ENCODE peak calls at places on chromosomes 12 and 14, in eight cellular contexts. C is effector memory CD4-positive, alpha-beta T cell; L is endodermal cell; W is CD8-positive, alpha-beta T cell; N is SK-N-SH; G is psoas muscle; T is sigmoid colon; M is A549. P is an unnamed sample. For H3K4me1, the result is how much of the 10 kb centered on the place peaks cover.

GRCh38 chr12:65728913-65729793 is 95.1 kb upstream of the HMGA2 start:
- DNase-seq in C (no peak), L (peak), W (no peak), N (no peak), G (no peak), T (no peak), M (no peak), P (no peak)

GRCh38 chr12:81758421-81759214 is 532 bp downstream of the PPFIA2 start:
- DNase-seq in C (no peak), L (peak), W (no peak), N (peak), G (peak), T (peak), M (peak), P (peak)

GRCh38 chr14:71322660-71323250 is 415.5 kb downstream of the PCNX1 start:
- DNase-seq in C (no peak), L (no peak), W (no peak), N (peak), G (no peak), T (no peak), M (peak), P (no peak)

GRCh38 chr14:95356245-95356850 is 36.6 kb upstream of the CLMN start:
- DNase-seq in C (no peak), L (no peak), W (no peak), N (no peak), G (no peak), T (no peak), M (no peak), P (no peak)

GRCh38 chr14:70706177-70706576 is 64.5 kb downstream of the TTC9 start:
- DNase-seq in C (no peak), L (no peak), W (no peak), N (no peak), G (no peak), T (no peak), M (no peak), P (no peak)

GRCh38 chr12:45268672-45269406 is 52.9 kb downstream of the ANO6 start:
- DNase-seq in C (no peak), L (peak), W (no peak), N (peak), G (peak), T (peak), M (peak), P (peak)

GRCh38 chr12:67068204-67068731 is 200.9 kb upstream of the CAND1 start:
- DNase-seq in C (no peak), L (peak), W (peak), N (peak), G (no peak), T (no peak), M (peak), P (no peak)

GRCh38 chr14:65495196-65495595 is 82.7 kb downstream of the FUT8 start:
- DNase-seq in C (no peak), L (no peak), W (no peak), N (no peak), G (no peak), T (no peak), M (no peak), P (no peak)

GRCh38 chr12:120119395-120119973 is 2.9 kb upstream of the RAB35 start:
- DNase-seq in C (no peak), L (no peak), W (no peak), N (no peak), G (no peak), T (no peak), M (peak), P (no peak)

GRCh38 chr12:53985900-53986685 is 1.1 kb downstream of the HOXC10 start:
- DNase-seq in C (no peak), L (peak), W (no peak), N (peak), G (peak), T (no peak), M (no peak), P (no peak)

GRCh38 chr14:94180655-94181271 is 6.6 kb downstream of the PPP4R4 start:
- DNase-seq in C (no peak), L (no peak), W (no peak), N (peak), G (no peak), T (no peak), M (peak), P (no peak)

GRCh38 chr12:104055686-104056388 is 5.8 kb upstream of the GLT8D2 start:
- DNase-seq in C (no peak), L (no peak), W (no peak), N (peak), G (peak), T (peak), M (no peak), P (peak)

GRCh38 chr14:73740921-73741326 is 26.7 kb upstream of the PNMA1 start:
- DNase-seq in C (no peak), L (peak), W (no peak), N (peak), G (peak), T (peak), M (peak), P (peak)

GRCh38 chr14:35631071-35631805 is 97.3 kb downstream of the INSM2 start:
- DNase-seq in C (no peak), L (no peak), W (no peak), N (no peak), G (no peak), T (no peak), M (no peak), P (no peak)

GRCh38 chr14:22471545-22472121 is 117.4 kb downstream of the DAD1 start:
- DNase-seq in C (no peak), L (peak), W (no peak), N (peak), G (no peak), T (no peak), M (peak), P (peak)

GRCh38 chr12:64685076-64685475 is 74.1 kb downstream of the GNS start:
- DNase-seq in C (no peak), L (no peak), W (no peak), N (no peak), G (no peak), T (no peak), M (no peak), P (no peak)

GRCh38 chr14:77023001-77023996 is 5.2 kb downstream of the IRF2BPL start:
- DNase-seq in C (no peak), L (peak), W (no peak), N (peak), G (no peak), T (peak), M (peak), P (peak)

GRCh38 chr12:117114784-117115183 is 15.6 kb upstream of the TESC start:
- DNase-seq in C (no peak), L (no peak), W (no peak), N (no peak), G (no peak), T (no peak), M (no peak), P (no peak)

GRCh38 chr12:106648736-106649135 is 65.9 kb downstream of the RFX4 start:
- DNase-seq in C (no peak), L (no peak), W (no peak), N (no peak), G (no peak), T (no peak), M (no peak), P (no peak)

GRCh38 chr12:102344691-102345090 is 135.7 kb downstream of the IGF1 start:
- DNase-seq in C (no peak), L (no peak), W (no peak), N (no peak), G (no peak), T (no peak), M (no peak), P (no peak)

GRCh38 chr14:78835052-78835451 is 664.9 kb downstream of the NRXN3 start:
- DNase-seq in C (no peak), L (no peak), W (no peak), N (no peak), G (no peak), T (no peak), M (no peak), P (no peak)

GRCh38 chr12:90510948-90511347 is 444.0 kb downstream of the CCER1 start:
- DNase-seq in C (no peak), L (no peak), W (no peak), N (no peak), G (no peak), T (no peak), M (no peak), P (no peak)

GRCh38 chr12:6604254-6605029 is 2.7 kb downstream of the CHD4 start:
- DNase-seq in C (no peak), L (no peak), W (no peak), N (no peak), G (peak), T (no peak), M (no peak), P (no peak)

GRCh38 chr12:6606331-6607131 is 648 bp downstream of the CHD4 start:
- DNase-seq in C (peak), L (peak), W (peak), N (peak), G (peak), T (peak), M (peak), P (peak)

GRCh38 chr12:6605425-6606330 is 1.5 kb downstream of the CHD4 start:
- DNase-seq in C (no peak), L (peak), W (peak), N (peak), G (peak), T (peak), M (no peak), P (no peak)

GRCh38 chr12:6602526-6602925 is 4.7 kb downstream of the CHD4 start:
- DNase-seq in C (no peak), L (no peak), W (no peak), N (no peak), G (no peak), T (no peak), M (no peak), P (no peak)

GRCh38 chr12:6603095-6603567 is 4.0 kb downstream of the CHD4 start:
- DNase-seq in C (no peak), L (peak), W (peak), N (peak), G (peak), T (peak), M (no peak), P (peak)
- H3K4me1 ChIP-seq in C (under half), L (under half), W (under half), N (under half), G (under half), T (half or more), M (under half), P (under half)

GRCh38 chr14:102605026-102605425 is 12.6 kb downstream of the RCOR1 start:
- DNase-seq in C (no peak), L (no peak), W (no peak), N (no peak), G (no peak), T (no peak), M (no peak), P (no peak)

GRCh38 chr14:102606296-102606695 is 13.8 kb downstream of the RCOR1 start:
- DNase-seq in C (no peak), L (no peak), W (no peak), N (no peak), G (no peak), T (no peak), M (no peak), P (no peak)

GRCh38 chr14:102610968-102611811 is 18.7 kb downstream of the RCOR1 start:
- DNase-seq in C (no peak), L (no peak), W (no peak), N (no peak), G (no peak), T (no peak), M (no peak), P (no peak)

GRCh38 chr14:102604183-102604582 is 11.7 kb downstream of the RCOR1 start:
- DNase-seq in C (no peak), L (no peak), W (no peak), N (no peak), G (no peak), T (no peak), M (no peak), P (no peak)

DNA sequence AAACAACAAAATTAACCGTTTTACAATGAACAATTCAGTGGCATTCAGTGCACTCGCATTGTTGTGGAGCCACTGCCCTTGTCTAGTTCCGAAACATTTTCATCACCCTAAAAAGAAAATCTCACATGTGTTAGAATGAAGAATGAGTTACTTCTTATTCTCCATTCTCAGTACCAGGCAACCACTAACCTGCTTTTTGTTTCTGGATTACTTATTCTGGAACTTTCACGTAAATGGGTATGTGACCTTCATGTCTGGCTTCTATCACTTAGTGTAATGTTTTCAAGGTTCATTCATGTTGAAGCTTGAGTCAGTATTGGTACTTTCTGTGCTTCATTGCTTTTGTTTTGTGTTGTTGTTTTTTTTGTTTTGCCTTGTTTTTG is 15.6 kb downstream of the RCOR1 start:
- DNase-seq in C (no peak), L (no peak), W (no peak), N (no peak), G (no peak), T (no peak), M (no peak), P (no peak)
- H3K27ac ChIP-seq in C (no peak), L (no peak), W (no peak), N (no peak), G (no peak), T (no peak), M (no peak), P (no peak)

DNA sequence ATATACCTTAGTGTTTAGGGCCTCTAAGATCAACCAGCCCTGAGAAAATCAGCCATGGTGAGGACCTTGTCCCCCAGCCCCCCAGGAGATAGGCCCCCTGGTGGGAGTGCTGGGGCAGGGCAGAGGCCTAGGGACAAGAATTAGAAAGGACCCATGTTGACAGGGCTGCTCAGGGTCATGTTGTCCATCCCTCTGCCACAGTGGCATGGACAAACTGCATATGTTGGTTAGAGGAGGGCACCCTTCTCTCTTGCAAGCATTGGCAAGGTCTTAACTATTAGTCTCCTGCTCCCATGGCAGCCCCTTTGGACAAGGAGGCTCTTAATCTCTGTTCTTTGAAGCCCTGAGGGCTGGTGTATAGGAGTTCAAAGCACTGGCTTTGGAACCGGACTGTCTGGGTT is 755 bp upstream of the PTPN6 start:
- DNase-seq in C (no peak), L (no peak), W (no peak), N (peak), G (no peak), T (peak), M (no peak), P (peak)
- H3K4me1 ChIP-seq in C (half or more), L (under half), W (half or more), N (under half), G (under half), T (under half), M (under half), P (under half)

DNA sequence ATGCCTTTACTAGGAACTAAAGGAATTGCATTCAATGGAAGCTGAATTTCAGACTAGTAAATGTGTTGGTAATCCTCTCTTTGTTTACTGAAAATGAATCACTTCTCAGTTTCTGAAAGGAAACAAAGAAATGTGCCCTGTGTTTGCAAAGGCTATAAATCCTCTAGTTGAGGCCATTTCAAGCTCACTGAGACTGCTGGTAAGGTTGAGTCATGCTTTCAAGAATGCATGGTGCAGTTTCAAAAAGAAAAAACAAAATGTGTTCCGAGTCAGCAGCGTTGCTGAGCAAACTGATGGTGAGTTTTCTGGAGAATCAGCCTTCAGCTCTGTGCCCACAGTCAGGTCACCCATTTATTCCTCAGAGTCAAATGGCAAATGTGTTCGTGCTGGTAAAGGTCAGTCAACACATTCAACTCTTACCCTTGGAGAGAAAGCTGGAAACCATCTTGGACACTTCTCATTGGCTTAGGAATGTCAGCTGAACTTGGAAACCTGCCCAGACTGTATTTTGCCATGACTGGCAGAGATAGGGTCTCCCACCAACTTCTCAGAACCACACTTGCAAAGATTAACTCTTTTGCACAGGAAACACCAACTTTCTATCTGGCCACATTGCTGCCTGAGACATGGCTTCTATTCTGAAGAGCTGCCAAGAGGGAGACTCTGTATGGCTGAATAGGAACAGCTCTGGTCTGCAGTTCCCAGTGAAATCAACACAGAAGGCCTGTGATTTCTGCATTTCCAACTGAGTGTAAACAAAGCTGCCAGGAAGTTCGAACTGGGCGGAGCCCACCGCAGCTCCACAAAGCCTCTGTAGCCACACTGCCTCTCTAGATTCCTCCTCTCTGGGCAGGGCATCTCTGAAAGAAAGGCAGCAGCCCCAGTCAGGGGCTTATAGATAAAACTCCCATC is 484.4 kb downstream of the ATP23 start:
- DNase-seq in C (no peak), L (peak), W (no peak), N (no peak), G (peak), T (no peak), M (peak), P (no peak)
- H3K27ac ChIP-seq in C (no peak), L (peak), W (no peak), N (peak), G (no peak), T (peak), M (peak), P (peak)